ENCODE peak calls at places on chromosomes 5 and 9, in eight cellular contexts. X, A, H, L, Y, Q, O and F are unnamed samples.

GRCh38 chr5:14663734-14664269 is 716 bp upstream of the OTULIN start:
- DNase-seq in X (no peak), A (no peak), H (no peak), L (peak; percentile 54), Y (no peak), Q (no peak), O (no peak), F (no peak)

GRCh38 chr5:178381921-178382688 is 149.5 kb upstream of the PHYKPL start:
- DNase-seq in X (no peak), A (no peak), H (no peak), L (no peak), Y (no peak), Q (no peak), O (no peak), F (no peak)

GRCh38 chr5:176737001-176737745 is 73.2 kb upstream of the UNC5A start:
- DNase-seq in X (no peak), A (no peak), H (no peak), L (peak; percentile 72), Y (no peak), Q (no peak), O (peak; percentile 41), F (no peak)

GRCh38 chr9:113577525-113578261 is 114.2 kb downstream of the RGS3 start:
- DNase-seq in X (no peak), A (no peak), H (peak; percentile 81), L (peak; percentile 53), Y (no peak), Q (peak; percentile 38), O (no peak), F (no peak)

GRCh38 chr5:38831909-38832308 is 13.9 kb upstream of the OSMR start:
- DNase-seq in X (peak; percentile 66), A (peak; percentile 14), H (peak; percentile 45), L (peak; percentile 40), Y (no peak), Q (peak; percentile 25), O (no peak), F (no peak)

GRCh38 chr5:16492398-16493175 is 27.0 kb upstream of the ZNF622 start:
- DNase-seq in X (peak; percentile 70), A (no peak), H (peak; percentile 58), L (no peak), Y (no peak), Q (no peak), O (no peak), F (no peak)

GRCh38 chr5:72065751-72066255 is 41.5 kb upstream of the MAP1B start:
- DNase-seq in X (peak; percentile 23), A (no peak), H (peak; percentile 50), L (peak; percentile 72), Y (no peak), Q (no peak), O (peak; percentile 78), F (no peak)

GRCh38 chr5:1522601-1523479 is 920 bp downstream of the LPCAT1 start:
- DNase-seq in X (no peak), A (no peak), H (no peak), L (peak; percentile 74), Y (no peak), Q (peak; percentile 61), O (peak; percentile 53), F (no peak)

GRCh38 chr9:131012396-131012917 is 3.5 kb downstream of the LAMC3 start:
- DNase-seq in X (no peak), A (no peak), H (no peak), L (peak; percentile 23), Y (no peak), Q (no peak), O (no peak), F (no peak)

GRCh38 chr9:23582836-23583235 is 243.2 kb downstream of the ELAVL2 start:
- DNase-seq in X (no peak), A (no peak), H (no peak), L (no peak), Y (no peak), Q (no peak), O (no peak), F (no peak)

GRCh38 chr9:89597711-89598707 is 6.8 kb upstream of the GADD45G start:
- DNase-seq in X (peak; percentile 66), A (peak; percentile 46), H (peak; percentile 59), L (peak; percentile 65), Y (no peak), Q (peak; percentile 25), O (peak; percentile 82), F (no peak)

GRCh38 chr9:91734371-91734981 is 215.6 kb downstream of the ROR2 start:
- DNase-seq in X (peak; percentile 46), A (peak; percentile 13), H (peak; percentile 58), L (peak; percentile 88), Y (no peak), Q (peak; percentile 84), O (peak; percentile 96), F (peak; percentile 27)

GRCh38 chr9:125984461-125984860 is 237.3 kb downstream of the PBX3 start:
- DNase-seq in X (no peak), A (no peak), H (no peak), L (no peak), Y (no peak), Q (no peak), O (no peak), F (no peak)

GRCh38 chr9:83062653-83063527 is at the start of gene RASEF:
- DNase-seq in X (peak; percentile 80), A (no peak), H (no peak), L (peak; percentile 86), Y (no peak), Q (no peak), O (peak; percentile 84), F (no peak)

DNA sequence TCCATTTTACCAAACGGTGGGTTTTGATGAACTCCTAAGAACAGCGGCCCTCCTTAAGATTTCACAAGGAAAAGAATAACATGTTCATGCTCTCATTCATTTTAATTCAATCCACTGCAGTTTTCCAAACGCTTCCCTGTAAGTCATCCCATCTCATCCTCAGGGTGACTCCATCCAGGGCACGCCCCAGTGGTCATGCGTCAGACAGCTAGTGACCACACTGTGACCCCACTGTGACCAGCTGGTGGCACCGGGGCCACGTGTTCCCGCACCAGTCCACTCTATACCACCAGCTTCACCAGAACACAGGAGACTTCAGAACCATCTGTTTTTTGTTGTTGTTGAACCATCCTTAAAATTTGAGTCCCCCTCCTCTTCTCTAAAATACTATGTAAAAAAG is 14.3 kb downstream of the ATPSCKMT start:
- DNase-seq in X (peak; percentile 54), A (no peak), H (peak; percentile 35), L (no peak), Y (no peak), Q (no peak), O (no peak), F (peak; percentile 33)
- TF ChIP-seq RAD21 in X (no peak), A (no peak), H (no peak), L (no peak), Y (no peak), Q (no peak), O (no peak), F (no peak)

GRCh38 chr9:114908104-114908621 is 22.2 kb downstream of the TNFSF8 start:
- DNase-seq in X (peak; percentile 97), A (peak; percentile 83), H (peak; percentile 52), L (no peak), Y (no peak), Q (no peak), O (no peak), F (peak; percentile 38)

GRCh38 chr9:114902773-114903589 is 27.4 kb downstream of the TNFSF8 start:
- DNase-seq in X (no peak), A (no peak), H (peak; percentile 51), L (no peak), Y (no peak), Q (no peak), O (no peak), F (no peak)

GRCh38 chr9:114906922-114907571 is 23.3 kb downstream of the TNFSF8 start:
- DNase-seq in X (peak; percentile 78), A (peak; percentile 55), H (peak; percentile 61), L (peak; percentile 45), Y (no peak), Q (no peak), O (peak; percentile 54), F (peak; percentile 38)

GRCh38 chr9:114908796-114909448 is 21.5 kb downstream of the TNFSF8 start:
- DNase-seq in X (peak; percentile 58), A (no peak), H (peak; percentile 63), L (no peak), Y (no peak), Q (no peak), O (no peak), F (no peak)

DNA sequence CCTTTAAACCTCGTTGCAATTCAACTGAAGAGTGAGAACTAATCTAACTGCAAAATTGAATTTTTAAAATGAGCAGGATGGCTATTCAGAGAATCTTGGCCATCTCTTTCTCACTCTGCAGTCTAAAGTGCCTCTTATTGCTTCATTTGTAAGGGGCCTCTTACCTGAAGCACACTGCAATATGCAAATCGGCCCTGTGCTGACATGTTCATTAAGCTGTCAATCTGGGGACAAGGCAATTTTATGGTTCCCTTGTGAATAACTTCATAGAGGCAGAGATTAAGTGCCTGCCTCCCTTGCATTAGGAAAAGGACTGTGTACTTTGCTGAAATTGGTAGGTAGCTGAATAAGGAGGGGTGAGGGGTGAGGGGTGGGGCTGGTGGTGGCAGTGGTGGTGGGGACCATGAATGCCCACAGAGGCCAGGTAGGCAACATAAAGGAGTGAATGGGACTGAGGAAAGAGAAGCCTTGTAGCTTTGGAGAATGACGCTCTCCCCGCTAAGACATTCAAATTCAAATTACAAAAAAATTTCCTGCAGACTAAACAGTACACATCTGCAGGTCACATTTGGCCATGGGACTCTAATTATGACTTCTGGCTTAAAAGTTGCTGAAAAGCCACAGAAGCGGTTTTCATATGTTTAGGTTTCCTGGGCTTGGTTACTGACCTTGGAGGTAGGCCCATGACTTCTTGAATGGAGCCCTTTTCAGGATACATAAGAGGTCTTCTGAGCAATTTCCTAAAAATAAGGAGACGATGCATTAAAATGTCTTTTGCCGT is 25.0 kb downstream of the TNFSF8 start:
- DNase-seq in X (no peak), A (no peak), H (no peak), L (no peak), Y (no peak), Q (no peak), O (no peak), F (no peak)
- TF ChIP-seq RAD21 in X (no peak), A (no peak), H (no peak), L (no peak), Y (no peak), Q (no peak), O (no peak), F (no peak)

GRCh38 chr9:105188746-105189145 is 55.7 kb upstream of the SLC44A1 start:
- DNase-seq in X (peak; percentile 27), A (no peak), H (no peak), L (no peak), Y (no peak), Q (no peak), O (no peak), F (no peak)
- TF ChIP-seq RAD21 in X (peak; percentile 12), A (no peak), H (no peak), L (no peak), Y (peak; percentile 54), Q (no peak), O (peak; percentile 20), F (peak; percentile 33)

DNA sequence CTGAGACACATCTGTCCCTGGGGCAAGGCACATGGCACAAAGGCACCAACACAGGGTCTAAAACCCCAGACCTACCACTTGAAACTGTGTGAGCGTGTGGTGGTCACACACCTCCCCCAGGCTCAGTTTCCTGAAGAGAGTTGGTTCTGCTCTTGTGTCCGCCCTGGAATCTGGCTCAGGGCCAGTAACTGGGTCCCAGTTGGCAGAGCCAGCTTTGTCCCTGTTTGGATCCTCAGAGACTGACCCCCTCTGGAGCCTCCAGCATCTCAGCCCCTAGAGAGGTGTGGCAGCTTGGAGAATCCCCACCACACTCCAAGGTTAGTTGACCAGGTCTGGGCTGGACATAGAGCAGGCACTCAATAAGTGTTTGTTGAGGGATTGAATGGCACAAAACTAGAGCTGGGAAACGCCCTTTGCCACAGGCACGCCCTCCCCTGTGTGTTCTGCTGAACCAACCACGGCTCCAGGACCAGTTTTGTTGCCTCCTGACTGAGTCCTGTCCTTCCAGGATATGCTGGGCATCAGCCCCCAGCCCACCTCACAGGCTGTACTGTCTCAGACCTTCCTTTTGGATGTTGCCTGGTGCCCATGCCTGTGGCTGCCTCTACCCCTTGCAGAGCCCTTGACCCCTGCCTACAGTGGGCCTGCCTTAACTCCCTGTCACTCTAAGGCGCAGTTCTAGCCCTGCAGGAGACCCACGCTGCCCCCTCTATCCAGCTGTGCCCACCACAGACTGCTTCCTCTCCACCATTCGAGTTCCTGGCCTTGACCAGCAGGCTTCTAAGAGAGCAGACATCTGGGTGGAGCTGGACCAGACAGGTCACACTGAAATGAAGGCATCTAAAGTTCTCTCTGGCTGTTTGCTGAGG is 3.8 kb upstream of the PDLIM4 start:
- DNase-seq in X (no peak), A (no peak), H (no peak), L (no peak), Y (no peak), Q (no peak), O (no peak), F (no peak)
- TF ChIP-seq RAD21 in X (no peak), A (no peak), H (no peak), L (no peak), Y (no peak), Q (no peak), O (no peak), F (no peak)